ENCODE peak calls at places on chromosomes 12 and 14, in six cellular contexts. One of them, this sample, is unnamed.

GRCh38 chr12:104668274-104668718 is 211.5 kb downstream of the CHST11 start:
- DNase-seq in neuronal stem cell: no peak
- DNase-seq in mesenchymal stem cell: peak; percentile 100
- DNase-seq in IMR-90: peak; percentile 62
- DNase-seq in H1: no peak
- DNase-seq in trophoblast cell: no peak
- DNase-seq in this sample: no peak

GRCh38 chr14:61663312-61663974 is 31.9 kb upstream of the HIF1A start:
- DNase-seq in neuronal stem cell: no peak
- DNase-seq in mesenchymal stem cell: no peak
- DNase-seq in IMR-90: no peak
- DNase-seq in H1: no peak
- DNase-seq in trophoblast cell: no peak
- DNase-seq in this sample: no peak

GRCh38 chr12:106226884-106227640 is 20.8 kb downstream of the CKAP4 start:
- DNase-seq in neuronal stem cell: peak; percentile 56
- DNase-seq in mesenchymal stem cell: peak; percentile 75
- DNase-seq in IMR-90: peak; percentile 55
- DNase-seq in H1: no peak
- DNase-seq in trophoblast cell: peak; percentile 43
- DNase-seq in this sample: peak; percentile 59

GRCh38 chr14:68139466-68140110 is 320.0 kb downstream of the RAD51B start:
- DNase-seq in neuronal stem cell: no peak
- DNase-seq in mesenchymal stem cell: no peak
- DNase-seq in IMR-90: no peak
- DNase-seq in H1: no peak
- DNase-seq in trophoblast cell: no peak
- DNase-seq in this sample: no peak

GRCh38 chr12:100554608-100555077 is 18.8 kb upstream of the GAS2L3 start:
- DNase-seq in neuronal stem cell: peak; percentile 73
- DNase-seq in mesenchymal stem cell: peak; percentile 91
- DNase-seq in IMR-90: peak; percentile 90
- DNase-seq in H1: no peak
- DNase-seq in trophoblast cell: peak; percentile 48
- DNase-seq in this sample: peak; percentile 56

GRCh38 chr14:85214471-85214870 is 315.5 kb upstream of the FLRT2 start:
- DNase-seq in neuronal stem cell: no peak
- DNase-seq in mesenchymal stem cell: no peak
- DNase-seq in IMR-90: peak; percentile 28
- DNase-seq in H1: no peak
- DNase-seq in trophoblast cell: no peak
- DNase-seq in this sample: no peak

GRCh38 chr12:111447571-111448265 is 42.0 kb downstream of the SH2B3 start:
- DNase-seq in neuronal stem cell: no peak
- DNase-seq in mesenchymal stem cell: no peak
- DNase-seq in IMR-90: no peak
- DNase-seq in H1: no peak
- DNase-seq in trophoblast cell: no peak
- DNase-seq in this sample: no peak

GRCh38 chr12:128940974-128941373 is 87.7 kb downstream of the GLT1D1 start:
- DNase-seq in neuronal stem cell: no peak
- DNase-seq in mesenchymal stem cell: no peak
- DNase-seq in IMR-90: no peak
- DNase-seq in H1: no peak
- DNase-seq in trophoblast cell: no peak
- DNase-seq in this sample: no peak

GRCh38 chr14:71583246-71583645 is 349.0 kb upstream of the RGS6 start:
- DNase-seq in neuronal stem cell: no peak
- DNase-seq in mesenchymal stem cell: no peak
- DNase-seq in IMR-90: no peak
- DNase-seq in H1: no peak
- DNase-seq in trophoblast cell: no peak
- DNase-seq in this sample: no peak

GRCh38 chr12:26719852-26720251 is 113.1 kb downstream of the ITPR2 start:
- DNase-seq in neuronal stem cell: no peak
- DNase-seq in mesenchymal stem cell: no peak
- DNase-seq in IMR-90: no peak
- DNase-seq in H1: no peak
- DNase-seq in trophoblast cell: no peak
- DNase-seq in this sample: no peak
- H3K14ac ChIP-seq in neuronal stem cell: no peak overlapping the region
- H3K14ac ChIP-seq in mesenchymal stem cell: no peak overlapping the region
- H3K14ac ChIP-seq in IMR-90: no peak overlapping the region
- H3K14ac ChIP-seq in H1: no peak overlapping the region
- H3K14ac ChIP-seq in trophoblast cell: no peak overlapping the region
- H3K14ac ChIP-seq in this sample: no peak overlapping the region

DNA sequence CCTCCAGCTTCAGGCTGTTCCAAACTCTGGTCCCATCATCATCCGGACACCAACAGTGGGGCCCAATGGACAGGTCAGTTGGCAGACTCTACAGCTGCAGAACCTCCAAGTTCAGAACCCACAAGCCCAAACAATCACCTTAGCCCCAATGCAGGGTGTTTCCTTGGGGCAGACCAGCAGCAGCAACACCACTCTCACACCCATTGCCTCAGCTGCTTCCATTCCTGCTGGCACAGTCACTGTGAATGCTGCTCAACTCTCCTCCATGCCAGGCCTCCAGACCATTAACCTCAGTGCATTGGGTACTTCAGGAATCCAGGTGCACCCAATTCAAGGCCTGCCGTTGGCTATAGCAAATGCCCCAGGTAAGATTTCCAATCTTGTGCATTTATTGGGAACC is 3.3 kb downstream of the SP1 start:
- DNase-seq in neuronal stem cell: no peak
- DNase-seq in mesenchymal stem cell: no peak
- DNase-seq in IMR-90: no peak
- DNase-seq in H1: no peak
- DNase-seq in trophoblast cell: peak; percentile 52
- DNase-seq in this sample: no peak
- H2AK5ac ChIP-seq in neuronal stem cell: no peak overlapping the region
- H2AK5ac ChIP-seq in mesenchymal stem cell: no peak overlapping the region
- H2AK5ac ChIP-seq in IMR-90: peak overlapping the region; percentile 61
- H2AK5ac ChIP-seq in H1: no peak overlapping the region
- H2AK5ac ChIP-seq in trophoblast cell: no peak overlapping the region
- H2AK5ac ChIP-seq in this sample: no peak overlapping the region

GRCh38 chr12:28191018-28191595 is 851 bp downstream of the CCDC91 start:
- DNase-seq in neuronal stem cell: no peak
- DNase-seq in mesenchymal stem cell: no peak
- DNase-seq in IMR-90: peak; percentile 55
- DNase-seq in H1: no peak
- DNase-seq in trophoblast cell: peak; percentile 10
- DNase-seq in this sample: no peak
- H3K18ac ChIP-seq in neuronal stem cell: no peak overlapping the region
- H3K18ac ChIP-seq in mesenchymal stem cell: peak overlapping the region; percentile 99
- H3K18ac ChIP-seq in IMR-90: peak overlapping the region; percentile 80
- H3K18ac ChIP-seq in H1: no peak overlapping the region
- H3K18ac ChIP-seq in trophoblast cell: peak overlapping the region; percentile 1
- H3K18ac ChIP-seq in this sample: peak overlapping the region; percentile 5

DNA sequence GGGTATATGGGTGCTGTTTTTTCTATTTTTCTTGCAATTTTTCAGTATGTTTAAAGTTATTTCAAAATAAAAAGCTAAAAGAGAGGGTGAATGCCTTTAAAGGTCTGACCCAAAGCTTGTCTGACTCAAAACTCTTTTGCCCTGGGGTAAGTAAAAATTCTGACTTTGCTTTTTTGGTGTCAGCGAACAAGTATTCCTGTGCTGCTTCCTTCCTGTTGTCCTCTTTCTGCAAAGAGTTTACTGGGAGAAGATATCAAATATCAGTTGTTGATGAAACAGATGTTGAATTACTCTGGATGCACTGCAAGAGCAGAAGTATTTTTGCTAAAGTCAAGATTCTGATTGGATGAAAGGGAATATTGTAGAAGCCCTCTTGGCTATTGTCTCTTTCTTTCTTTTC is 61.9 kb downstream of the DACT1 start:
- DNase-seq in neuronal stem cell: no peak
- DNase-seq in mesenchymal stem cell: no peak
- DNase-seq in IMR-90: no peak
- DNase-seq in H1: no peak
- DNase-seq in trophoblast cell: no peak
- DNase-seq in this sample: no peak
- H3K14ac ChIP-seq in neuronal stem cell: no peak overlapping the region
- H3K14ac ChIP-seq in mesenchymal stem cell: no peak overlapping the region
- H3K14ac ChIP-seq in IMR-90: no peak overlapping the region
- H3K14ac ChIP-seq in H1: no peak overlapping the region
- H3K14ac ChIP-seq in trophoblast cell: no peak overlapping the region
- H3K14ac ChIP-seq in this sample: no peak overlapping the region

This sample was measured in H9.